ENCODE peak calls at places on chromosomes 4 and X, in ten cellular contexts. I is MM.1S; N is cardiac muscle cell; K is SJSA1; D is heart left ventricle; S is transverse colon; P is left lung; X is GM23248; H is CD8-positive, alpha-beta T cell; T is naive thymus-derived CD4-positive, alpha-beta T cell. B is an unnamed sample.

GRCh38 chr4:54525602-54526001 is 132.2 kb upstream of the KIT start:
- DNase-seq in H (no peak), S (no peak), K (no peak), I (no peak), N (no peak), T (no peak), P (no peak), D (no peak), X (peak; percentile 88), B (no peak)

GRCh38 chrX:100720301-100720700 is 11.6 kb downstream of the SYTL4 start:
- DNase-seq in D (no peak), S (no peak), X (peak; percentile 17), H (no peak), K (no peak), T (no peak), N (no peak), P (no peak), I (no peak), B (no peak)

GRCh38 chr4:30728291-30728690 is 8.1 kb downstream of the PCDH7 start:
- DNase-seq in P (no peak), N (no peak), S (no peak), D (no peak), T (no peak), K (no peak), X (no peak), I (no peak), H (no peak), B (no peak)

GRCh38 chrX:3516051-3516541 is 169.6 kb upstream of the MXRA5 start:
- DNase-seq in N (no peak), S (no peak), I (no peak), T (no peak), H (no peak), X (peak; percentile 65), D (no peak), P (no peak), K (no peak), B (no peak)

GRCh38 chr4:68076194-68076593 is 53.5 kb downstream of the TMPRSS11F start:
- DNase-seq in S (no peak), N (no peak), K (no peak), T (no peak), P (no peak), I (no peak), D (no peak), H (no peak), X (no peak), B (no peak)

GRCh38 chrX:134501942-134502341 is 42.0 kb downstream of the HPRT1 start:
- DNase-seq in I (no peak), D (no peak), P (no peak), N (no peak), H (no peak), K (no peak), X (no peak), T (no peak), S (no peak), B (no peak)

GRCh38 chr4:108045687-108046024 is 56.0 kb downstream of the HADH start:
- DNase-seq in D (no peak), H (no peak), P (peak; percentile 65), I (no peak), T (no peak), X (peak; percentile 52), S (no peak), N (no peak), K (no peak), B (no peak)

GRCh38 chr4:127708985-127709384 is 21.2 kb upstream of the SLC25A31 start:
- DNase-seq in T (no peak), K (peak; percentile 56), H (no peak), X (peak; percentile 97), D (no peak), N (no peak), I (no peak), P (no peak), S (no peak), B (no peak)

GRCh38 chr4:2093265-2093664 is 34.1 kb downstream of the NAT8L start:
- DNase-seq in D (no peak), P (no peak), S (no peak), X (no peak), I (no peak), H (no peak), K (no peak), T (no peak), N (no peak), B (no peak)

GRCh38 chr4:89737888-89738287 is 99.1 kb downstream of the SNCA start:
- DNase-seq in P (no peak), T (no peak), N (no peak), D (no peak), I (no peak), X (peak; percentile 66), K (peak; percentile 52), H (no peak), S (no peak), B (no peak)

DNA sequence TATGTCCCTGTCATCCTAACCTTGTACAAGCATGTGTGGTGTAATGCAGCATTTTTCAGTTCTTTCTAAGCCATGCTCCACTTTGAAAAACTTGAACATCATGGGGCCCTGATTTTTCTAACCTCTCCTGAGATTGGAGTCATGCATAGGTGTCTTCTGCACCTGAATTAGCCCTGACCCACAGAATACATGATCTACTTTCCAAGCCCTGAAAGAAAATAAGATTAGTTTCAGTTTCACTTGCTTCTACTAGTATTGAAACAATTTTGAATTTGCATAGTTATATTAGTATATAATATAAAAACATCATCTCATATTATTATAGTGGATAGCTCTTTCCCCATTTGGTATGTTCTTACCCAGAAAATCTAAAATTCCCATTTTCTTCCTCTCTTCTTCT is 178.2 kb downstream of the HS3ST1 start:
- DNase-seq in X (no peak), S (no peak), D (no peak), N (no peak), T (no peak), K (no peak), I (peak; percentile 76), H (no peak), P (no peak), B (no peak)
- H3K4me3 ChIP-seq in X (no peak overlapping the region), S (no peak overlapping the region), D (no peak overlapping the region), N (no peak overlapping the region), T (no peak overlapping the region), K (no peak overlapping the region), I (no peak overlapping the region), H (no peak overlapping the region), P (no peak overlapping the region), B (no peak overlapping the region)

DNA sequence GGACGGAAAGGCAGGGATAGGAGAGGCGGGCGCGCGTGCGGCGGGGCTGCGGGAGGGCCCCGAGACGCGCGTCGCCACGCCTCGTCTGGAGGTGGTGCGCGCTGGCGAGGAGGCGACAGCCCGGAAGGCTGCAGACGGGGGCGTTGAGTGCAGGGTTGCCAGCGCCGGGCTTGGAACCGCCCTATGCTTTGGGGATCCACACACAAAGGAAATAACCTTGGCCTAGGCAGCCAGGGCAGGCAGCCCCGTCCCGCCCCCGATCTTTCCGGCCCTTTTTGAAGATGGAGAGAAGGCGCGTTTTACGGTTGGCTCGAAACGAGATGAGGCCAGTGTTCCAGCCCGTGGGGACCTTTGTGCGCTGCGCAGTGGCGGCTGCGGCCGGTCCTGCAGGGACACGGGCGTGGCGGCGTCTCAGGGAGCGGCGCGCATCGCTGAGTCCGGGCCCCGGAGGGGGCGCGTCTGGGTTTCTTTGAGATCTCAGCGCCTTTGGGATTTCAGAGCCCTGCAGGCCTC is 50.8 kb upstream of the TRIM2 start:
- DNase-seq in T (peak; percentile 78), H (peak; percentile 47), X (peak; percentile 76), D (peak; percentile 48), P (peak; percentile 70), N (peak; percentile 75), S (peak; percentile 72), I (peak; percentile 54), K (peak; percentile 76), B (no peak)
- H3K27me3 ChIP-seq in T (no peaks in the 10 kb centered on the region), H (no peaks in the 10 kb centered on the region), X (no peaks in the 10 kb centered on the region), D (peaks cover 11% of the 10 kb centered on the region), P (peaks cover 50% of the 10 kb centered on the region), N (peaks cover 19% of the 10 kb centered on the region), S (no peaks in the 10 kb centered on the region), I (peaks cover 6% of the 10 kb centered on the region), K (no peaks in the 10 kb centered on the region), B (no peaks in the 10 kb centered on the region)

GRCh38 chr4:5696341-5696740 is 12.0 kb downstream of the EVC2 start:
- DNase-seq in T (no peak), I (no peak), X (no peak), N (no peak), S (no peak), P (no peak), H (no peak), D (no peak), K (no peak), B (no peak)
- H3K4me3 ChIP-seq in T (no peak overlapping the region), I (no peak overlapping the region), X (no peak overlapping the region), N (no peak overlapping the region), S (no peak overlapping the region), P (no peak overlapping the region), H (no peak overlapping the region), D (no peak overlapping the region), K (no peak overlapping the region), B (no peak overlapping the region)

GRCh38 chr4:41885456-41885855 is 49.8 kb upstream of the TMEM33 start:
- DNase-seq in X (no peak), D (no peak), I (no peak), T (no peak), N (no peak), H (no peak), P (no peak), S (no peak), K (no peak), B (no peak)

GRCh38 chr4:41887322-41887721 is 47.9 kb upstream of the TMEM33 start:
- DNase-seq in N (no peak), S (no peak), T (no peak), H (no peak), D (no peak), K (no peak), I (no peak), X (no peak), P (no peak), B (no peak)

GRCh38 chr4:41889328-41889727 is 45.9 kb upstream of the TMEM33 start:
- DNase-seq in X (no peak), P (no peak), D (no peak), N (no peak), H (no peak), S (no peak), K (no peak), I (no peak), T (no peak), B (no peak)

GRCh38 chr4:41890085-41890484 is 45.1 kb upstream of the TMEM33 start:
- DNase-seq in H (no peak), T (no peak), S (no peak), P (no peak), X (peak; percentile 9), I (no peak), N (no peak), K (no peak), D (no peak), B (no peak)

DNA sequence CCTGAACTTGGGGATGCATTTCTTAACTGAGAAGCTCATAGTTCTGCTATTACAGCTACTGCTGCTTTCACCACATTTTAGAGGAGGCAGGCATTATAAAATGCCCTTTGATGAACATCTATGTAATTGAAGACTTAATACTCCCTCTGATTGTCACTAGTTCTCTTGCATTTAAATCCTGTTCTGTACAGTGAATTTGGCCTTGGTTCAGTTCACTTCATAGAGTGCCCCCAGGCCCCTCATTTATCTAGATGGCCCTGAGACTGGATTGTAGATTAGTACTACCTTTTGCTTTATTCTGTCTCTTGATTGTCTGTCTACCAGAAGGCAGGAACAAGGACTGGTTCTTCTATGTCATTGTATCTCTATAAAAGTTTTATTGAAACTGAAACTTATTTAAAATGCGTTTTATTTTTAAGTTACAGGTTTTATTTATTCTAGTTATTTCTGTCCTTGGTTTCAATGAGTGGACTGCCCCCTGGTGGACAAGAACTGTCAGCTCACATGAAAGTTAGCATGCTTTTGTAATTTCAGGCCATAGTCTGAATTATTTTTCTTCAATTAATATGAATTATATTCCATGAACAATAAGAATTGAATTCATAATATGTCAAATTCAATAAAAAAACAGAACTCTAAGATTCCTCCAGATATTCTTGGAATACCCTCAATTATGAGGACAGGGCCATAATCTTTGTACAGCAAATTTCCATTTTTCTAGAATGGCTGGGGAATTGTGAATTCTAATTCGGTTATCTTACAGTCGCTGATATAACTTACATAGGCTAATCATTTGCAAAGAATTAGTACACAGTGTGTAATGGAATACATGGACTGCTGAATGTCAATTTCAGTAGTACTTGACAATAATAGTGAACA is 47.2 kb upstream of the TMEM33 start:
- DNase-seq in S (peak; percentile 21), N (peak; percentile 53), K (no peak), H (peak; percentile 17), T (peak; percentile 24), P (no peak), I (peak; percentile 58), X (peak; percentile 66), D (no peak), B (no peak)
- H3K27me3 ChIP-seq in S (peaks cover 54% of the 10 kb centered on the region), N (peaks cover 83% of the 10 kb centered on the region), K (peaks cover 3% of the 10 kb centered on the region), H (no peaks in the 10 kb centered on the region), T (no peaks in the 10 kb centered on the region), P (peaks cover 61% of the 10 kb centered on the region), I (no peaks in the 10 kb centered on the region), X (peaks cover 50% of the 10 kb centered on the region), D (peaks cover 34% of the 10 kb centered on the region), B (peaks cover 42% of the 10 kb centered on the region)